ENCODE peak calls at places on chromosomes 11 and 22, in four cellular contexts. W is ELR, K is RCC 7860, J is adipocyte. M is an unnamed sample.

GRCh38 chr11:84780689-84781293 is 846.4 kb downstream of the DLG2 start:
- DNase-seq in W (peak; percentile 60), K (peak; percentile 15), J (peak; percentile 75), M (peak; percentile 10)

GRCh38 chr22:38963872-38964271 is 6.5 kb downstream of the APOBEC3A start:
- DNase-seq in W (no peak), K (no peak), J (no peak), M (no peak)

GRCh38 chr11:47409440-47410403 is 1.3 kb downstream of the SLC39A13 start:
- DNase-seq in W (peak; percentile 80), K (no peak), J (peak; percentile 41), M (no peak)

GRCh38 chr11:82703796-82704195 is 29.9 kb downstream of the FAM181B start:
- DNase-seq in W (no peak), K (no peak), J (no peak), M (no peak)

GRCh38 chr11:79437274-79437980 is 3.4 kb downstream of the TENM4 start:
- DNase-seq in W (peak; percentile 63), K (peak; percentile 32), J (peak; percentile 69), M (no peak)

GRCh38 chr11:1652026-1652425 is 22.5 kb downstream of the KRTAP5-5 start:
- DNase-seq in W (no peak), K (no peak), J (no peak), M (no peak)

GRCh38 chr11:125496465-125496817 is 376 bp upstream of the FEZ1 start:
- DNase-seq in W (no peak), K (no peak), J (no peak), M (no peak)

GRCh38 chr11:5550440-5551095 is 2.2 kb upstream of the OR52H1 start:
- DNase-seq in W (peak; percentile 97), K (peak; percentile 92), J (peak; percentile 49), M (peak; percentile 41)

GRCh38 chr11:116703421-116703820 is 69.4 kb downstream of the BUD13 start:
- DNase-seq in W (no peak), K (no peak), J (no peak), M (no peak)